ENCODE peak calls at places on chromosomes 11 and 22, in six cellular contexts. F is HCT116, Z is cardiac muscle cell, L is stomach, Y is neural progenitor cell, W is bronchial epithelial cell. C is an unnamed sample. For H3K27me3, the result is how much of the 10 kb centered on the place peaks cover.

GRCh38 chr11:132874638-132875037 is 657.7 kb downstream of the OPCML start:
- DNase-seq in Z (peak), Y (no peak), F (no peak), L (no peak), W (peak), C (no peak)

GRCh38 chr11:111427471-111427912 is 48.4 kb upstream of the POU2AF1 start:
- DNase-seq in W (peak), F (no peak), L (no peak), Z (no peak), Y (no peak), C (no peak)

GRCh38 chr22:30402036-30402759 is 5.4 kb downstream of the SEC14L2 start:
- DNase-seq in Y (no peak), F (no peak), L (no peak), W (no peak), Z (peak), C (no peak)

GRCh38 chr22:32676196-32676595 is 125.3 kb upstream of the TIMP3 start:
- DNase-seq in W (no peak), F (no peak), L (no peak), Y (no peak), Z (no peak), C (no peak)

GRCh38 chr11:86606849-86607481 is 65.5 kb downstream of the ME3 start:
- DNase-seq in Y (no peak), F (no peak), L (no peak), Z (no peak), W (peak), C (no peak)

GRCh38 chr11:7538466-7539454 is 25.0 kb downstream of the PPFIBP2 start:
- DNase-seq in L (no peak), Z (no peak), Y (peak), F (no peak), W (peak), C (no peak)

GRCh38 chr11:1564535-1565172 is 7.4 kb downstream of the DUSP8 start:
- DNase-seq in Y (peak), F (no peak), Z (peak), W (peak), L (no peak), C (no peak)

GRCh38 chr22:44409211-44409648 is 88.8 kb downstream of the RTL6 start:
- DNase-seq in F (no peak), L (no peak), Y (no peak), W (no peak), Z (no peak), C (no peak)

GRCh38 chr11:13681470-13681869 is 13.0 kb downstream of the FAR1 start:
- DNase-seq in F (no peak), Y (no peak), W (no peak), L (no peak), Z (no peak), C (no peak)

GRCh38 chr11:11389238-11389637 is 36.2 kb upstream of the CSNK2A3 start:
- DNase-seq in W (peak), F (no peak), L (peak), Z (no peak), Y (no peak), C (no peak)

GRCh38 chr11:17923213-17923612 is 89.6 kb downstream of the SERGEF start:
- DNase-seq in W (no peak), F (no peak), Y (no peak), Z (peak), L (no peak), C (no peak)

GRCh38 chr22:37739000-37739399 is 42.2 kb downstream of the TRIOBP start:
- DNase-seq in Y (no peak), W (no peak), Z (peak), F (no peak), L (no peak), C (peak)

GRCh38 chr11:66589996-66590675 is 2.7 kb downstream of the CCDC87 start:
- DNase-seq in Z (no peak), F (no peak), L (no peak), Y (no peak), W (no peak), C (no peak)

GRCh38 chr11:35488117-35488516 is 37.3 kb downstream of the PAMR1 start:
- DNase-seq in Z (peak), W (no peak), F (no peak), L (no peak), Y (no peak), C (no peak)

GRCh38 chr11:33062137-33062536 is 22.8 kb downstream of the TCP11L1 start:
- DNase-seq in L (no peak), Z (peak), Y (no peak), F (no peak), W (no peak), C (no peak)

GRCh38 chr11:94781822-94782221 is 13.7 kb downstream of the AMOTL1 start:
- DNase-seq in Y (no peak), W (peak), Z (peak), L (no peak), F (no peak), C (no peak)

GRCh38 chr11:57311109-57311936 is 13.4 kb downstream of the TNKS1BP1 start:
- DNase-seq in L (peak), W (peak), Y (peak), F (peak), Z (peak), C (peak)

GRCh38 chr11:70155386-70155785 is 47.7 kb upstream of the FADD start:
- DNase-seq in Y (no peak), L (no peak), F (no peak), Z (no peak), W (no peak), C (no peak)

GRCh38 chr11:69138265-69138664 is 17.5 kb upstream of the SMIM38 start:
- DNase-seq in Z (peak), Y (no peak), F (peak), W (peak), L (peak), C (no peak)

GRCh38 chr22:19022755-19023154 is 86.7 kb upstream of the PRODH start:
- DNase-seq in F (no peak), L (no peak), Z (no peak), W (no peak), Y (no peak), C (no peak)

GRCh38 chr22:17918840-17919239 is 105.5 kb downstream of the MICAL3 start:
- DNase-seq in L (no peak), F (no peak), Y (no peak), W (no peak), Z (no peak), C (no peak)

GRCh38 chr11:3849297-3849874 is 6.1 kb upstream of the STIM1 start:
- DNase-seq in L (no peak), W (peak), Y (peak), F (no peak), Z (peak), C (no peak)

GRCh38 chr22:19003518-19003917 is 67.4 kb upstream of the PRODH start:
- DNase-seq in L (no peak), F (no peak), Y (no peak), Z (no peak), W (no peak), C (no peak)

GRCh38 chr22:32407332-32407731 is 4.7 kb downstream of the RTCB start:
- DNase-seq in W (no peak), L (no peak), Y (no peak), Z (no peak), F (no peak), C (no peak)

GRCh38 chr11:114738954-114739353 is 60.6 kb downstream of the NXPE2 start:
- DNase-seq in L (peak), Z (peak), F (peak), Y (peak), W (peak), C (no peak)

GRCh38 chr11:18749681-18750319 is 23.8 kb upstream of the IGSF22 start:
- DNase-seq in L (no peak), F (no peak), Z (peak), W (peak), Y (no peak), C (no peak)

GRCh38 chr11:6357222-6357621 is 33.1 kb upstream of the SMPD1 start:
- DNase-seq in F (peak), L (no peak), W (peak), Y (no peak), Z (peak), C (peak)

GRCh38 chr11:105046898-105047579 is 1.9 kb upstream of the CARD16 start:
- DNase-seq in L (no peak), F (no peak), Y (no peak), Z (peak), W (peak), C (peak)

GRCh38 chr11:58626915-58627483 is 4.5 kb downstream of the CNTF start:
- DNase-seq in W (no peak), Y (no peak), L (no peak), Z (peak), F (no peak), C (no peak)

GRCh38 chr22:31544481-31545480 is 48.4 kb downstream of the SFI1 start:
- DNase-seq in W (peak), L (no peak), F (no peak), Y (no peak), Z (no peak), C (no peak)

GRCh38 chr11:75497788-75498404 is 27.8 kb downstream of the GDPD5 start:
- DNase-seq in W (no peak), F (no peak), Z (no peak), L (no peak), Y (no peak), C (no peak)

GRCh38 chr11:1443737-1444136 is 42.8 kb downstream of the MOB2 start:
- DNase-seq in F (no peak), L (no peak), Z (no peak), W (no peak), Y (no peak), C (no peak)

DNA sequence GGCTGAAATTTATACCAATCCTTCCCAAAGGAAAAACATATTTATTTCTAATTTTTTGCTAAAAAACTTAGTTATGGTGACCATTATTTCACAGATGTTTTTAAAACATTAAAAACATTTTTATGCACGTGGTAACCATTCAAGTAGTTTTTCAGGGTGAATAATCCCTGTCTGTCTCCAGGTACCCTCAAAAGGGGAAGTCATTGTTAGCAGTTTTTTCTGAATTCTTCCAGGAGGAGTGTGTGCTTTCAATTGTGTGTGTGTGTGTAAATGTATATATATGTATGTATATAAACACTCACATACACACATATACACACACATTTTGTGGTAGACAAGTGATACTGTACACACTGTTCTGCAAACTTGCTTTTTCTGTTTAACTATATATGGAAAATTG is 43.9 kb downstream of the MIAT start:
- DNase-seq in W (no peak), L (no peak), Z (no peak), F (no peak), Y (no peak), C (no peak)
- H3K27me3 ChIP-seq in W (under half), L (under half), Z (under half), F (under half), Y (under half), C (under half)

GRCh38 chr11:30333405-30333804 is 10.5 kb downstream of the ARL14EP start:
- DNase-seq in Y (peak), L (no peak), F (no peak), W (peak), Z (no peak), C (no peak)
- TF ChIP-seq CTCF in Y (peak), L (peak), F (peak), W (peak), Z (peak), C (no peak)

GRCh38 chr11:279966-280761 is 2.0 kb downstream of the NLRP6 start:
- DNase-seq in W (no peak), Z (peak), F (no peak), L (no peak), Y (no peak), C (no peak)

GRCh38 chr11:280762-281485 is 2.7 kb downstream of the NLRP6 start:
- DNase-seq in Y (no peak), Z (no peak), F (no peak), W (no peak), L (no peak), C (no peak)

GRCh38 chr11:281486-282161 is 3.4 kb downstream of the NLRP6 start:
- DNase-seq in Z (no peak), F (no peak), W (no peak), Y (no peak), L (no peak), C (no peak)

GRCh38 chr11:278001-278951 is at the start of gene NLRP6:
- DNase-seq in F (no peak), L (no peak), W (no peak), Y (no peak), Z (no peak), C (no peak)

DNA sequence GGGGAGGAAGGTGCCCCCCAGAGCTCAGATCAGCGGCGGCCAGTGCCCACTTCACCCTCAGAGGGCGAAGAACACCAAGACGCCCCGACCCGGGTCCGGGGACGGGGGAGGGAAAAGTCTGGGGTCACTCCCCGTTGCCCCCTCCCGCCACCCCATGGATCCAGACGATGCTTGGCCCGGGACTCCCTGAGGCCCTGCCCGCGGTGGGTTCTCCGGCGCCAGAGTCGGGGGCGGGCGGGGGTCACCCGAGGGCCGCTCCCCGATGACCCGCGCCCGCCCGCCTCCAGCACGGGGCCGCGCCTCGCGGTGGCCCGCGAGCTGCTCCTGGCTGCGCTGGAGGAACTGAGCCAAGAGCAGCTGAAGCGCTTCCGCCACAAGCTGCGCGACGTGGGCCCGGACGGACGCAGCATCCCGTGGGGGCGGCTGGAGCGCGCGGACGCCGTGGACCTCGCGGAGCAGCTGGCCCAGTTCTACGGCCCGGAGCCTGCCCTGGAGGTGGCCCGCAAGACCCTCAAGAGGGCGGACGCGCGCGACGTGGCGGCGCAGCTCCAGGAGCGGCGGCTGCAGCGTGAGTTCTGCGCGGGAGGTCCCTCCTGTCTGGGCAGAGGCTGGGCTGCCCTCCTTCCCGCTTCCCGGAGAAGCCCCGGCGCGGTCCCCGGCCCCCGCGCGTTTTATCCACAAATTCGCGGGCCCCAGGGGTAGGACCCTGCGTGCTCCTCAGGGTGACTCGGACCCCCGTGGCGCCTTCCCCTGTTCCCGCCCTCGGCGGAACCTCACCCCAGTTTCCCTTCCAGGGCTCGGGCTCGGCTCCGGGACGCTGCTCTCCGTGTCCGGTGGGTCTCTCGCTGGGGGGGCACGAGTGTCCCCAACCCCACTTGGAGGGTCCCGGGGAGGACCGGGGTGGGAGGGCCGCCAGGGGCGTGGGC is 1.1 kb downstream of the NLRP6 start:
- DNase-seq in W (no peak), F (no peak), L (no peak), Z (no peak), Y (no peak), C (no peak)
- H3K27me3 ChIP-seq in W (under half), F (under half), L (half or more), Z (half or more), Y (under half), C (under half)

GRCh38 chr11:131392528-131393255 is 22.3 kb downstream of the NTM start:
- DNase-seq in Z (peak), W (peak), Y (peak), L (no peak), F (no peak), C (no peak)
- TF ChIP-seq CTCF in Z (peak), W (peak), Y (peak), L (no peak), F (no peak), C (no peak)

GRCh38 chr22:22733881-22734373 is 89.5 kb downstream of the GGTLC2 start:
- DNase-seq in Z (no peak), F (no peak), W (no peak), L (no peak), Y (no peak), C (no peak)

GRCh38 chr22:22737590-22737989 is 93.2 kb downstream of the GGTLC2 start:
- DNase-seq in Y (no peak), W (no peak), L (no peak), F (no peak), Z (no peak), C (no peak)

GRCh38 chr22:22738959-22739585 is 94.7 kb downstream of the GGTLC2 start:
- DNase-seq in Z (no peak), L (no peak), Y (no peak), W (no peak), F (no peak), C (no peak)

GRCh38 chr22:22731374-22731676 is 86.9 kb downstream of the GGTLC2 start:
- DNase-seq in W (no peak), Y (no peak), L (no peak), Z (no peak), F (no peak), C (no peak)

GRCh38 chr22:22735695-22736611 is 91.5 kb downstream of the GGTLC2 start:
- DNase-seq in F (no peak), Y (no peak), W (no peak), L (no peak), Z (no peak), C (no peak)
- H3K27me3 ChIP-seq in F (under half), Y (half or more), W (under half), L (under half), Z (under half), C (under half)